ENCODE peak calls at places on chromosomes 13 and 19, in seven cellular contexts. S, R, A, T, L, E and D are unnamed samples.

GRCh38 chr19:43780706-43781525 is at the start of gene KCNN4:
- DNase-seq in T (no peak), A (no peak), S (no peak), R (peak; percentile 78), E (no peak), L (no peak), D (peak; percentile 94)

GRCh38 chr19:57348136-57348535 is 2.9 kb upstream of the ZNF304 start:
- DNase-seq in S (no peak), L (no peak), T (no peak), R (no peak), A (no peak), E (no peak), D (no peak)

GRCh38 chr19:13396256-13397080 is 109.8 kb downstream of the CACNA1A start:
- DNase-seq in R (no peak), S (peak; percentile 42), L (peak; percentile 66), T (peak; percentile 97), A (peak; percentile 73), E (no peak), D (peak; percentile 52)

GRCh38 chr13:111322001-111322915 is 1.8 kb downstream of the TEX29 start:
- DNase-seq in T (no peak), L (no peak), A (no peak), S (no peak), R (no peak), E (no peak), D (no peak)

GRCh38 chr19:1944916-1945561 is 4.1 kb downstream of the CSNK1G2 start:
- DNase-seq in S (no peak), R (no peak), T (no peak), E (no peak), L (no peak), A (no peak), D (no peak)

GRCh38 chr13:43572601-43573360 is 214.0 kb downstream of the ENOX1 start:
- DNase-seq in T (no peak), A (no peak), S (no peak), L (no peak), E (no peak), R (no peak), D (no peak)

GRCh38 chr19:35425682-35426081 is 22.4 kb upstream of the FFAR2 start:
- DNase-seq in A (no peak), L (no peak), E (no peak), T (no peak), S (no peak), R (no peak), D (no peak)

GRCh38 chr19:10718205-10719196 is 622 bp downstream of the DNM2 start:
- DNase-seq in R (peak; percentile 40), A (peak; percentile 82), S (peak; percentile 52), L (peak; percentile 76), E (peak; percentile 75), T (peak; percentile 43), D (no peak)

GRCh38 chr19:7739801-7740659 is 7.3 kb downstream of the CD209 start:
- DNase-seq in T (no peak), E (no peak), A (no peak), L (no peak), R (no peak), S (no peak), D (no peak)

DNA sequence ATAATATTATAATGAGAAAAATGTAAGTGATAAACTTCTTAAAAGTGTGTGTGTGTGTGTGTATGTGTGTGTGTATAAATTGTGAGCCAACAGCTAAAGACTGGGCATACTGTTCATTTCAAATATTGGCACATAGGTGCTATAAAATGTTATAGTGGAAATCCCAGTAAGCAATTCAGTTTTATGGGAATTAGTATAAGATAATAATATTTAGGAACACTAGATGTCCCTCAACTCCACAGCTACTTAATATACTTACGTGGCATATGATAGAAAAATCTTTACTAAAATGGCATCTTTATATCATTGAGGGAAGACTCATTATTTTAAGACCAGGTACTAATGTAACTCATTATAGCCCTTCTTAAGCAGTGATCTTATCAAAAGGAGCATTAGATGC is 266.3 kb downstream of the MAB21L1 start:
- DNase-seq in R (no peak), A (no peak), E (no peak), T (no peak), S (no peak), L (no peak), D (no peak)
- TF ChIP-seq CTCF in R (no peak), A (no peak), E (no peak), T (no peak), S (no peak), L (no peak), D (no peak)

DNA sequence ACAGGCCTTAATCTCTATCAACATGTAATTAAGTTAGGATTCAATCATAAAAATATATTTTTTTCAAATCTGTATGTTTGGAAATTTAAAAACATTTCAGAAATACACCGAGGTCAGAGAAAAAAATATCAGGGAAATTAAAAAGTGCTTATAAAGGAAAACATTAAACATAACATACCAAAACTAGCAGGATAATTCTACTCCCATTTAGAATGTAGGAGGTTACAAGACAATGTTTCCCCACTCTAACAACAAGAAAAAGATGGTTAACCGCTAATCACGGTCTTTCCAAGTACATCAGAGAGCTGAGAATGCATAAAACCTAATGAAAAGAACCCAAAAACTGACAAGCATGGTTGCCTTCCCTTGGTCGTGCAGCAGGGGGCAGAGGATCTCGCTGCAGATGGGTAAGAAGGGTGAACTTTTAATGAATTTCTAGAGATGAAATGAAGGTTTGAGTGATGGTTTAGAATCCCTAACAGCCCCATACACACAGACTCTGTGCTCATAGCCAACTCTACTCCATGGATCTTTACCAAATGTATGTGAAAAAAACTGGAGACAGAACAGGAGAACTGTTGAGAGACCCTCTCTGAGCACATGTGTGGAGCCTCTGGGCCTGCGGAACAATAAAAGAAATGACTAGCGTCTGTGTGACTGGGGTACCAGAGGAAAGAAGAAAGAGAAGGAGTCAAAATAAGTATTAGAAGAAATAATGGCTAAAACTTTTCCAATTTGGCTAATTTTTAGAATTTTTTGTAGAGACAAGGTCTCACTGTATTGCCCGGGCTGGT is 51.3 kb upstream of the LSM14A start:
- DNase-seq in T (peak; percentile 77), R (peak; percentile 35), A (peak; percentile 56), E (peak; percentile 39), S (no peak), L (peak; percentile 23), D (no peak)
- TF ChIP-seq CTCF in T (peak; percentile 79), R (peak; percentile 70), A (peak; percentile 76), E (no peak), S (peak; percentile 13), L (peak; percentile 92), D (peak; percentile 71)

GRCh38 chr13:46321494-46322225 is 65.4 kb downstream of the RUBCNL start:
- DNase-seq in A (peak; percentile 67), L (peak; percentile 76), S (no peak), E (no peak), T (peak; percentile 68), R (peak; percentile 85), D (peak; percentile 66)
- TF ChIP-seq CTCF in A (peak; percentile 61), L (peak; percentile 84), S (peak; percentile 72), E (no peak), T (peak; percentile 81), R (peak; percentile 72), D (peak; percentile 88)

GRCh38 chr13:44917589-44918322 is 71.5 kb downstream of the NUFIP1 start:
- DNase-seq in L (peak; percentile 97), S (peak; percentile 93), E (peak; percentile 99), T (peak; percentile 96), R (peak; percentile 97), A (peak; percentile 95), D (peak; percentile 94)
- TF ChIP-seq CTCF in L (peak; percentile 48), S (peak; percentile 9), E (peak; percentile 93), T (no peak), R (no peak), A (peak; percentile 14), D (no peak)

GRCh38 chr19:50315773-50316448 is 13.3 kb downstream of the KCNC3 start:
- DNase-seq in E (no peak), T (peak; percentile 86), L (peak; percentile 67), A (peak; percentile 72), R (no peak), S (no peak), D (no peak)
- TF ChIP-seq CTCF in E (no peak), T (no peak), L (no peak), A (no peak), R (no peak), S (no peak), D (no peak)

GRCh38 chr19:15264061-15264932 is 32.0 kb upstream of the EPHX3 start:
- DNase-seq in L (peak; percentile 86), E (peak; percentile 86), T (peak; percentile 93), R (peak; percentile 66), S (peak; percentile 72), A (peak; percentile 93), D (peak; percentile 66)
- TF ChIP-seq CTCF in L (peak; percentile 84), E (peak; percentile 63), T (peak; percentile 81), R (peak; percentile 63), S (peak; percentile 63), A (peak; percentile 87), D (peak; percentile 93)

GRCh38 chr13:23947893-23948292 is 50.6 kb upstream of the C1QTNF9B start:
- DNase-seq in T (no peak), E (no peak), A (no peak), R (no peak), L (no peak), S (no peak), D (no peak)

GRCh38 chr13:23952796-23953195 is 55.5 kb upstream of the C1QTNF9B start:
- DNase-seq in R (no peak), E (no peak), T (no peak), L (no peak), S (no peak), A (no peak), D (no peak)

GRCh38 chr13:23949736-23950135 is 52.4 kb upstream of the C1QTNF9B start:
- DNase-seq in L (no peak), S (no peak), R (no peak), E (no peak), T (no peak), A (no peak), D (no peak)

GRCh38 chr13:23949200-23949599 is 51.9 kb upstream of the C1QTNF9B start:
- DNase-seq in A (no peak), T (no peak), E (no peak), R (no peak), L (no peak), S (no peak), D (no peak)

DNA sequence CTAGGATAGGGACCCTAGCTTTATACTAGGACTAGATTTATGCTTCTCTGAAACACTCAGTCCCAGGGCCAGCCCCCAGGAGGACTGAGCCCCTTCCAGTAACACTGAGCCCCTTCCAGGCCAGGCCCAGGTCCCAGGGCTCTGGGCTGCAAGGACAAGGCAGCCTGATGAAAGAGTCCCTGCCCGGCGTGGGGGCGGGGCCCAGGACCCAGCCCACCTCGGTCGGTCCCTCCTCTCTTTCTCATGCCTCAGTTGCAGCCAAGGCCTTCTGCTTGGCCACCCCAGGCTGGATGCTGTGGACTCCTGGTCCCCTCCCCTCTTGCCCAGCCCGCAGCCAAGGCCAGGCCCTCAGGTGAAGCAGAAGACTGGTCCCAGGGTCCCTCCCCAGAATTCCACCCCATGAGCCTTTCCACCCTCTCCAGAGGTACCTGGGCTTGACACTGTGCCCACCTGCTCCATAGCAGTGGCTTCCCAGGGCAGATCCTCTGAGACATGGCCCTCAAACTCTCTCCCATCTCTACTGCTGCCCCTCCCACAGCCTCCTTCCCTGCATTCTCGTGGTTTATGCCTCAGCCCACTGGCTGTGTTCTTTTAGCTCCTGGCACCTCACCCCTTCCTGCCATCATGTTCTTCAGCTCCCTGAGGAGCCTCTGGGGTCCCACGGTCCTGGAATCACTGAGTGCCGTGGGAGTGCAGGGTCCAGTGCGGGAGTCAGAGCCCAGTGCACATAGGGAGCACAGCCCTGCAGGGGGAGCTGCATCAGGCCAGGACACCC is 53.6 kb upstream of the C1QTNF9B start:
- DNase-seq in L (no peak), E (no peak), T (no peak), R (no peak), S (no peak), A (no peak), D (no peak)
- TF ChIP-seq CTCF in L (peak; percentile 15), E (no peak), T (peak; percentile 7), R (no peak), S (no peak), A (no peak), D (no peak)

GRCh38 chr13:102845630-102846260 is at the start of gene ERCC5:
- DNase-seq in R (peak; percentile 99), E (peak; percentile 95), A (peak; percentile 96), S (peak; percentile 96), L (peak; percentile 94), T (peak; percentile 97), D (peak; percentile 93)
- TF ChIP-seq CTCF in R (no peak), E (peak; percentile 13), A (no peak), S (no peak), L (no peak), T (no peak), D (no peak)